ENCODE peak calls at places on chromosomes 7 and 10, in eight cellular contexts. U is HFFc6; A is effector memory CD4-positive, alpha-beta T cell; F is A673; O is activated effector memory CD4-positive, alpha-beta T cell treated with anti-CD3 and anti-CD28 coated beads, Interleukin-2, amount 50 U/mL, for 16 hours; X is neural crest cell; V is dermis microvascular lymphatic vessel endothelial cell; I is fibroblast of the aortic adventitia. P is an unnamed sample.

GRCh38 chr10:116044722-116045374 is 228.2 kb downstream of the GFRA1 start:
- DNase-seq in U (peak), A (no peak), F (no peak), O (no peak), X (no peak), V (no peak), I (peak), P (no peak)

GRCh38 chr10:97180367-97180763 is 5.4 kb downstream of the SLIT1 start:
- DNase-seq in U (no peak), A (no peak), F (no peak), O (peak), X (no peak), V (no peak), I (no peak), P (no peak)

GRCh38 chr10:75397571-75397921 is 4.0 kb downstream of the ZNF503 start:
- DNase-seq in U (no peak), A (no peak), F (no peak), O (no peak), X (peak), V (no peak), I (peak), P (no peak)

GRCh38 chr7:74083928-74084721 is 521 bp downstream of the LIMK1 start:
- DNase-seq in U (peak), A (no peak), F (peak), O (no peak), X (peak), V (no peak), I (peak), P (no peak)

GRCh38 chr10:3995302-3996210 is 210.5 kb upstream of the KLF6 start:
- DNase-seq in U (peak), A (no peak), F (no peak), O (no peak), X (no peak), V (peak), I (peak), P (no peak)

GRCh38 chr7:98229991-98230745 is 18.9 kb downstream of the BHLHA15 start:
- DNase-seq in U (no peak), A (no peak), F (no peak), O (no peak), X (no peak), V (no peak), I (no peak), P (no peak)

GRCh38 chr7:19747740-19748339 is 25.6 kb downstream of the TMEM196 start:
- DNase-seq in U (no peak), A (no peak), F (peak), O (no peak), X (no peak), V (peak), I (peak), P (peak)

GRCh38 chr10:25547391-25547790 is 372.6 kb downstream of the GPR158 start:
- DNase-seq in U (no peak), A (no peak), F (peak), O (no peak), X (no peak), V (no peak), I (no peak), P (no peak)

GRCh38 chr7:37462120-37462519 is 13.5 kb upstream of the ELMO1 start:
- DNase-seq in U (no peak), A (no peak), F (no peak), O (no peak), X (no peak), V (no peak), I (no peak), P (no peak)

GRCh38 chr10:8444630-8445029 is 390.1 kb downstream of the GATA3 start:
- DNase-seq in U (no peak), A (no peak), F (peak), O (no peak), X (peak), V (no peak), I (peak), P (no peak)

GRCh38 chr7:157843336-157844140 is 506.7 kb downstream of the DNAJB6 start:
- DNase-seq in U (no peak), A (no peak), F (no peak), O (no peak), X (no peak), V (no peak), I (no peak), P (no peak)

GRCh38 chr10:6520138-6520537 is 59.9 kb downstream of the PRKCQ start:
- DNase-seq in U (no peak), A (no peak), F (no peak), O (no peak), X (no peak), V (no peak), I (no peak), P (no peak)

GRCh38 chr10:24858244-24858907 is 94.0 kb downstream of the PRTFDC1 start:
- DNase-seq in U (peak), A (no peak), F (peak), O (no peak), X (no peak), V (no peak), I (peak), P (no peak)

GRCh38 chr7:132234751-132235150 is 341.5 kb downstream of the PLXNA4 start:
- DNase-seq in U (no peak), A (no peak), F (no peak), O (no peak), X (no peak), V (no peak), I (peak), P (no peak)

GRCh38 chr10:93383562-93383981 is 98.6 kb downstream of the MYOF start:
- DNase-seq in U (peak), A (no peak), F (no peak), O (no peak), X (no peak), V (no peak), I (peak), P (no peak)

GRCh38 chr7:100483101-100483727 is 513 bp upstream of the NYAP1 start:
- DNase-seq in U (no peak), A (peak), F (peak), O (peak), X (peak), V (no peak), I (peak), P (no peak)

GRCh38 chr7:23467731-23468720 is 2.3 kb downstream of the IGF2BP3 start:
- DNase-seq in U (peak), A (no peak), F (peak), O (peak), X (peak), V (no peak), I (peak), P (peak)

GRCh38 chr7:36301914-36302771 is 87.5 kb upstream of the ANLN start:
- DNase-seq in U (no peak), A (no peak), F (peak), O (peak), X (no peak), V (no peak), I (no peak), P (no peak)

GRCh38 chr7:2106920-2107319 is 125.8 kb downstream of the MAD1L1 start:
- DNase-seq in U (peak), A (no peak), F (no peak), O (no peak), X (no peak), V (peak), I (no peak), P (no peak)

GRCh38 chr10:127153166-127153565 is 43.2 kb downstream of the INSYN2A start:
- DNase-seq in U (no peak), A (no peak), F (no peak), O (no peak), X (no peak), V (no peak), I (no peak), P (no peak)

GRCh38 chr10:73339436-73339835 is 19.2 kb downstream of the CFAP70 start:
- DNase-seq in U (no peak), A (no peak), F (no peak), O (no peak), X (no peak), V (no peak), I (no peak), P (no peak)

GRCh38 chr10:6665847-6666246 is 85.8 kb upstream of the PRKCQ start:
- DNase-seq in U (no peak), A (peak), F (no peak), O (peak), X (no peak), V (no peak), I (no peak), P (no peak)

GRCh38 chr10:76354921-76355320 is 923.5 kb downstream of the LRMDA start:
- DNase-seq in U (no peak), A (no peak), F (no peak), O (no peak), X (no peak), V (no peak), I (no peak), P (no peak)

GRCh38 chr10:70101668-70102067 is 31.0 kb downstream of the AIFM2 start:
- DNase-seq in U (no peak), A (no peak), F (no peak), O (no peak), X (no peak), V (no peak), I (no peak), P (no peak)

GRCh38 chr10:77710759-77711682 is 73.4 kb upstream of the KCNMA1 start:
- DNase-seq in U (peak), A (peak), F (peak), O (peak), X (peak), V (peak), I (peak), P (no peak)

GRCh38 chr7:68321076-68321639 is 1277.1 kb upstream of the AUTS2 start:
- DNase-seq in U (no peak), A (no peak), F (peak), O (no peak), X (no peak), V (no peak), I (no peak), P (no peak)

GRCh38 chr10:7813481-7813880 is 4.8 kb upstream of the TAF3 start:
- DNase-seq in U (no peak), A (no peak), F (no peak), O (no peak), X (no peak), V (no peak), I (no peak), P (no peak)

GRCh38 chr7:108376206-108376605 is 80.0 kb downstream of the NRCAM start:
- DNase-seq in U (no peak), A (no peak), F (no peak), O (no peak), X (no peak), V (no peak), I (no peak), P (no peak)

GRCh38 chr10:62045765-62046521 is 144.4 kb downstream of the ARID5B start:
- DNase-seq in U (peak), A (no peak), F (peak), O (no peak), X (no peak), V (peak), I (peak), P (peak)

GRCh38 chr7:132865766-132866531 is 215.9 kb downstream of the CHCHD3 start:
- DNase-seq in U (peak), A (no peak), F (no peak), O (no peak), X (no peak), V (no peak), I (no peak), P (no peak)

GRCh38 chr10:98431016-98431415 is 15.7 kb downstream of the HPS1 start:
- DNase-seq in U (no peak), A (no peak), F (no peak), O (no peak), X (no peak), V (no peak), I (no peak), P (no peak)

GRCh38 chr10:11158080-11158479 is 140.4 kb downstream of the CELF2 start:
- DNase-seq in U (no peak), A (no peak), F (no peak), O (no peak), X (no peak), V (no peak), I (no peak), P (no peak)

GRCh38 chr10:110746254-110746826 is 102.2 kb downstream of the RBM20 start:
- DNase-seq in U (peak), A (no peak), F (peak), O (peak), X (peak), V (peak), I (peak), P (peak)

GRCh38 chr7:45670227-45670626 is 96.1 kb downstream of the ADCY1 start:
- DNase-seq in U (no peak), A (no peak), F (no peak), O (no peak), X (no peak), V (no peak), I (no peak), P (no peak)

GRCh38 chr7:96669812-96670211 is 39.8 kb downstream of the SEM1 start:
- DNase-seq in U (no peak), A (no peak), F (no peak), O (no peak), X (no peak), V (no peak), I (no peak), P (no peak)

P was measured in NCI-H446.